ENCODE peak calls at places on chromosome 2, in five cellular contexts. T is CD8-positive, alpha-beta memory T cell; H is K562; M is right cardiac atrium; Q is CD4-positive, alpha-beta memory T cell. F is an unnamed sample.

GRCh38 chr2:231189571-231190495 is 8.6 kb upstream of the ARMC9 start:
- DNase-seq in T (no peak), H (no peak), M (peak; percentile 92), Q (no peak), F (no peak)

GRCh38 chr2:30266051-30266621 is 34.8 kb downstream of the LBH start:
- DNase-seq in T (peak; percentile 49), H (no peak), M (peak; percentile 66), Q (peak; percentile 89), F (peak; percentile 86)

GRCh38 chr2:101149241-101150192 is 1.7 kb downstream of the TBC1D8 start:
- DNase-seq in T (no peak), H (no peak), M (peak; percentile 55), Q (no peak), F (no peak)

GRCh38 chr2:234288974-234289455 is 207.9 kb downstream of the ARL4C start:
- DNase-seq in T (peak; percentile 45), H (peak; percentile 68), M (peak; percentile 77), Q (peak; percentile 83), F (peak; percentile 54)

GRCh38 chr2:199219551-199219950 is 238.2 kb downstream of the SATB2 start:
- DNase-seq in T (no peak), H (no peak), M (no peak), Q (no peak), F (no peak)

GRCh38 chr2:18124126-18124835 is 245.8 kb downstream of the KCNS3 start:
- DNase-seq in T (no peak), H (no peak), M (peak; percentile 48), Q (no peak), F (no peak)

GRCh38 chr2:197673606-197674005 is 1.8 kb downstream of the RFTN2 start:
- DNase-seq in T (no peak), H (no peak), M (no peak), Q (no peak), F (no peak)

GRCh38 chr2:224379986-224380385 is 21.9 kb downstream of the FAM124B start:
- DNase-seq in T (no peak), H (no peak), M (peak; percentile 53), Q (no peak), F (no peak)

GRCh38 chr2:175454953-175455389 is 273.5 kb upstream of the ATP5MC3 start:
- DNase-seq in T (no peak), H (no peak), M (no peak), Q (no peak), F (no peak)

GRCh38 chr2:74291217-74291551 is 52.0 kb downstream of the SLC4A5 start:
- DNase-seq in T (no peak), H (no peak), M (no peak), Q (no peak), F (peak; percentile 71)

GRCh38 chr2:14558382-14558919 is 74.1 kb upstream of the LRATD1 start:
- DNase-seq in T (no peak), H (no peak), M (no peak), Q (no peak), F (no peak)

GRCh38 chr2:231632559-231633142 is 40.0 kb downstream of the TEX44 start:
- DNase-seq in T (no peak), H (no peak), M (no peak), Q (no peak), F (no peak)

GRCh38 chr2:1620081-1620480 is 124.2 kb downstream of the PXDN start:
- DNase-seq in T (no peak), H (no peak), M (no peak), Q (no peak), F (no peak)

GRCh38 chr2:118202707-118203303 is 114.5 kb downstream of the INSIG2 start:
- DNase-seq in T (peak; percentile 39), H (peak; percentile 57), M (peak; percentile 69), Q (no peak), F (peak; percentile 67)

GRCh38 chr2:204948822-204949221 is 403.5 kb downstream of the PARD3B start:
- DNase-seq in T (no peak), H (no peak), M (no peak), Q (no peak), F (peak; percentile 79)

GRCh38 chr2:20424300-20425290 is 22.3 kb upstream of the RHOB start:
- DNase-seq in T (no peak), H (no peak), M (peak; percentile 78), Q (no peak), F (no peak)

GRCh38 chr2:241908686-241909420 is 39.3 kb downstream of the RTP5 start:
- DNase-seq in T (no peak), H (no peak), M (no peak), Q (no peak), F (no peak)

GRCh38 chr2:66239655-66240054 is 195.3 kb upstream of the MEIS1 start:
- DNase-seq in T (no peak), H (no peak), M (peak; percentile 74), Q (no peak), F (no peak)

GRCh38 chr2:241579281-241579680 is 20.7 kb downstream of the BOK start:
- DNase-seq in T (no peak), H (no peak), M (no peak), Q (no peak), F (no peak)

GRCh38 chr2:64260817-64261216 is 116.6 kb upstream of the PELI1 start:
- DNase-seq in T (no peak), H (no peak), M (peak; percentile 66), Q (no peak), F (peak; percentile 67)

GRCh38 chr2:100182494-100183355 is 40.3 kb upstream of the AFF3 start:
- DNase-seq in T (no peak), H (no peak), M (peak; percentile 79), Q (no peak), F (no peak)

GRCh38 chr2:48249093-48249492 is 280.9 kb upstream of the STON1 start:
- DNase-seq in T (no peak), H (no peak), M (no peak), Q (no peak), F (no peak)

DNA sequence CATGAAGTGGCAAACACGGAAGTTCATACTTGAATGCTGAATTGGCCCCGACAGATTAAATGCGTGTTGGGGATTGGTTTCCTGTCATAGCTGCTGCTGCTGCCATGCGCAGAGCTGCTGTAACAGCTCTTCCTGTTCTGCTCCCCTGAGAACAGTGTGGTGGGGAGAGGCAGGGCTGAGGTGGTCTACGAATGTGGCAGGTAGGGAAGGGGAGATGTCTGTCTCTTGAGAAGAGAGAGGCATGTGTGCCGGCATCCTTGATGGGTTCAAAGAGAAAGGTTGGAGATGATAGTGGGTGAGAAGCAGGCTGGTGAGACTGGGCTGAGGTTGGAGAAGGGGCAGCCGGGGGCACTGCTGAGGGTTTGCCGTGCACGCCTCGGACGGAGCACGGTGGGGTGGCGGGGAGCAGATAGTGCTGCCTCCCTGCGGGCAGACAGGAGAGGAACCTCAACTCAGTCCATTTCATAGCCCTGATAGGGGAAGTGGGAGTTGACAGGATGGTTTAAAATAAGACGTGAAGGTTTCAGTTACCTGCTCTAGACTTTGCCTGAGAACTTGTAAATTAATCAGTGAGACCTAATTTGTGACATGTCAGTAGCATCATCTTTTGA is 46.1 kb downstream of the TMEM185B start:
- DNase-seq in T (peak; percentile 63), H (peak; percentile 26), M (peak; percentile 70), Q (peak; percentile 87), F (peak; percentile 93)
- H3K4me3 ChIP-seq in T (peak overlapping the region; percentile 74), H (no peak overlapping the region), M (no peak overlapping the region), Q (peak overlapping the region; percentile 54), F (peak overlapping the region; percentile 92)

GRCh38 chr2:218877891-218878290 is 2.8 kb upstream of the WNT10A start:
- DNase-seq in T (no peak), H (no peak), M (no peak), Q (no peak), F (no peak)

GRCh38 chr2:218876562-218877219 is 4.0 kb upstream of the WNT10A start:
- DNase-seq in T (peak; percentile 52), H (peak; percentile 54), M (peak; percentile 82), Q (peak; percentile 76), F (peak; percentile 58)

GRCh38 chr2:218873359-218874194 is 7.1 kb upstream of the WNT10A start:
- DNase-seq in T (no peak), H (no peak), M (no peak), Q (peak; percentile 45), F (no peak)

GRCh38 chr2:218877331-218877730 is 3.3 kb upstream of the WNT10A start:
- DNase-seq in T (no peak), H (no peak), M (no peak), Q (no peak), F (no peak)

GRCh38 chr2:218875692-218876246 is 4.9 kb upstream of the WNT10A start:
- DNase-seq in T (no peak), H (no peak), M (no peak), Q (no peak), F (no peak)
- H3K27me3 ChIP-seq in T (peaks cover 19% of the 10 kb centered on the region), H (peaks cover 3% of the 10 kb centered on the region), M (no peaks in the 10 kb centered on the region), Q (peaks cover 28% of the 10 kb centered on the region), F (peaks cover 12% of the 10 kb centered on the region)

GRCh38 chr2:45532171-45532570 is 78.9 kb downstream of the SRBD1 start:
- DNase-seq in T (no peak), H (no peak), M (no peak), Q (no peak), F (no peak)
- H3K27ac ChIP-seq in T (no peak overlapping the region), H (no peak overlapping the region), M (no peak overlapping the region), Q (no peak overlapping the region), F (no peak overlapping the region)

DNA sequence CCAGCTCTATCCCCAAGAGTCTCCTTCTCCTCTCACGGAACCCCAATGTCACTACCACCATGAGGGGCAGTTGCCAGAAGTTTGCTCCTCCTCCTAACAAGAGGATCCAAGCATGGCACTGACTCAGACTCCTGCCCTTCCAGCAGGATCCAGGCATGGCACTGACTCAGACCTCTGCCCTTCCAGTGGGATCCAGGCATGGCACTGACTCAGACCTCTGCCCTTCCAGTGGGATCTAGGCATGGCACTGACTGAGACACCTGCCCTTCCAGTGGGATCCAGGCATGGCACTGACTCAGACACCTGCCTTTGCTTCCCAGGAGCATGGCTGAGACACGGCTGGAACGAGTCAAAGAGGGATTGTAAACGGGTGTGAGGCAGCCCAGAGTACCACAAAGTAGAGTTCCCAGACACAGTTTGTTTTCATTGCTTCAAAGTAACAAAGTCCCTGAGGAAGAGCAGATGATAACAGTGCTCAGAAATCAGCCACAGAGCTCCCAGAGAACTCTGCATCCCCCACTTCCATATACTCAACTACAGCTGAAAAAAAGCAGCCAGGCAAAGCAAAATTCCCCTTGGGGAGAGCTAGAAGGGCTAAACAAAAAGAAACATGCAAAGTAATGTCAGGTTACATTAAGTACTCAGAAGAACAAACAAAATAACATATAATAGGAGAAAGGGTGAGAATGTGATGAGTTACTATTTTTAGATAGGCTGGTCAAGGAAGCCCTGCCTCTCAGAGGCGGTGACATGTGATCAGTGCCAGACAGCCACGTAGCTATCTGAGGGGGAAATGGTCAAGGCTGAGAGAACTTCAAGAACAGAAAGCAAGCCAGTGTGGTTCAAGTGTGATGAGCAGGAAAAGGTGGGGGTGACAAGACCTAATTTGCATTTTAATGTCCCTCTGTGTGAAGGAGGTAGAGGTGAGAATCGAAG is 3.0 kb downstream of the BUB1 start:
- DNase-seq in T (peak; percentile 44), H (no peak), M (no peak), Q (peak; percentile 50), F (no peak)
- H3K4me3 ChIP-seq in T (no peak overlapping the region), H (no peak overlapping the region), M (peak overlapping the region; percentile 21), Q (no peak overlapping the region), F (peak overlapping the region; percentile 49)

GRCh38 chr2:121902616-121903015 is 147.2 kb downstream of the TSN start:
- DNase-seq in T (no peak), H (peak; percentile 46), M (peak; percentile 61), Q (no peak), F (no peak)
- H3K27me3 ChIP-seq in T (no peaks in the 10 kb centered on the region), H (no peaks in the 10 kb centered on the region), M (no peaks in the 10 kb centered on the region), Q (no peaks in the 10 kb centered on the region), F (no peaks in the 10 kb centered on the region)

F was measured in CD4-positive, CD25-positive, alpha-beta regulatory T cell.